ENCODE peak calls at places on chromosome 20, in nine cellular contexts. One of them, this sample, is unnamed.

GRCh38 chr20:42887281-42887680 is 302.4 kb downstream of the PTPRT start:
- DNase-seq in DMS153: no peak
- DNase-seq in NCI-H82: no peak
- DNase-seq in non-pigmented ciliary epithelial cell: no peak
- DNase-seq in Calu3: no peak
- DNase-seq in A549: no peak
- DNase-seq in stimulated activated CD4-positive, alpha-beta T cell treated with anti-CD3 and anti-CD28 coated beads, Interleukin-15, amount 100 ng/mL, for 48 hours: no peak
- DNase-seq in lower lobe of right lung: no peak
- DNase-seq in SW480: no peak
- DNase-seq in this sample: peak

GRCh38 chr20:61478094-61478493 is 226.0 kb downstream of the CDH4 start:
- DNase-seq in NCI-H82: no peak
- DNase-seq in stimulated activated CD4-positive, alpha-beta T cell treated with anti-CD3 and anti-CD28 coated beads, Interleukin-15, amount 100 ng/mL, for 48 hours: no peak
- DNase-seq in non-pigmented ciliary epithelial cell: no peak
- DNase-seq in lower lobe of right lung: no peak
- DNase-seq in DMS153: no peak
- DNase-seq in A549: no peak
- DNase-seq in SW480: no peak
- DNase-seq in Calu3: no peak
- DNase-seq in this sample: peak

GRCh38 chr20:63064745-63065711 is 58.3 kb upstream of the BHLHE23 start:
- DNase-seq in stimulated activated CD4-positive, alpha-beta T cell treated with anti-CD3 and anti-CD28 coated beads, Interleukin-15, amount 100 ng/mL, for 48 hours: no peak
- DNase-seq in lower lobe of right lung: peak
- DNase-seq in SW480: no peak
- DNase-seq in non-pigmented ciliary epithelial cell: no peak
- DNase-seq in DMS153: no peak
- DNase-seq in A549: no peak
- DNase-seq in Calu3: no peak
- DNase-seq in NCI-H82: no peak
- DNase-seq in this sample: peak

GRCh38 chr20:61759286-61760065 is 306.2 kb downstream of the TAF4 start:
- DNase-seq in stimulated activated CD4-positive, alpha-beta T cell treated with anti-CD3 and anti-CD28 coated beads, Interleukin-15, amount 100 ng/mL, for 48 hours: no peak
- DNase-seq in A549: no peak
- DNase-seq in SW480: no peak
- DNase-seq in NCI-H82: no peak
- DNase-seq in non-pigmented ciliary epithelial cell: no peak
- DNase-seq in DMS153: no peak
- DNase-seq in Calu3: no peak
- DNase-seq in lower lobe of right lung: peak
- DNase-seq in this sample: peak

GRCh38 chr20:17590245-17590644 is 20.4 kb downstream of the DSTN start:
- DNase-seq in SW480: no peak
- DNase-seq in DMS153: no peak
- DNase-seq in A549: no peak
- DNase-seq in stimulated activated CD4-positive, alpha-beta T cell treated with anti-CD3 and anti-CD28 coated beads, Interleukin-15, amount 100 ng/mL, for 48 hours: no peak
- DNase-seq in NCI-H82: no peak
- DNase-seq in lower lobe of right lung: no peak
- DNase-seq in Calu3: no peak
- DNase-seq in non-pigmented ciliary epithelial cell: no peak
- DNase-seq in this sample: no peak

GRCh38 chr20:17504326-17504897 is 26.8 kb downstream of the BFSP1 start:
- DNase-seq in A549: no peak
- DNase-seq in stimulated activated CD4-positive, alpha-beta T cell treated with anti-CD3 and anti-CD28 coated beads, Interleukin-15, amount 100 ng/mL, for 48 hours: no peak
- DNase-seq in lower lobe of right lung: no peak
- DNase-seq in NCI-H82: peak
- DNase-seq in non-pigmented ciliary epithelial cell: no peak
- DNase-seq in Calu3: no peak
- DNase-seq in DMS153: no peak
- DNase-seq in SW480: no peak
- DNase-seq in this sample: no peak

GRCh38 chr20:31835977-31836852 is 9.2 kb downstream of the FOXS1 start:
- DNase-seq in non-pigmented ciliary epithelial cell: peak
- DNase-seq in SW480: peak
- DNase-seq in A549: peak
- DNase-seq in stimulated activated CD4-positive, alpha-beta T cell treated with anti-CD3 and anti-CD28 coated beads, Interleukin-15, amount 100 ng/mL, for 48 hours: no peak
- DNase-seq in NCI-H82: no peak
- DNase-seq in DMS153: peak
- DNase-seq in lower lobe of right lung: peak
- DNase-seq in Calu3: peak
- DNase-seq in this sample: peak

GRCh38 chr20:20017852-20018245 is 687 bp downstream of the NAA20 start:
- DNase-seq in NCI-H82: peak
- DNase-seq in A549: peak
- DNase-seq in Calu3: no peak
- DNase-seq in DMS153: no peak
- DNase-seq in stimulated activated CD4-positive, alpha-beta T cell treated with anti-CD3 and anti-CD28 coated beads, Interleukin-15, amount 100 ng/mL, for 48 hours: no peak
- DNase-seq in SW480: peak
- DNase-seq in lower lobe of right lung: no peak
- DNase-seq in non-pigmented ciliary epithelial cell: no peak
- DNase-seq in this sample: no peak

GRCh38 chr20:18533491-18533890 is 25.8 kb downstream of the SEC23B start:
- DNase-seq in A549: no peak
- DNase-seq in lower lobe of right lung: no peak
- DNase-seq in stimulated activated CD4-positive, alpha-beta T cell treated with anti-CD3 and anti-CD28 coated beads, Interleukin-15, amount 100 ng/mL, for 48 hours: no peak
- DNase-seq in non-pigmented ciliary epithelial cell: no peak
- DNase-seq in DMS153: no peak
- DNase-seq in Calu3: no peak
- DNase-seq in NCI-H82: no peak
- DNase-seq in SW480: no peak
- DNase-seq in this sample: no peak

GRCh38 chr20:62043131-62043914 is 22.4 kb downstream of the TAF4 start:
- DNase-seq in stimulated activated CD4-positive, alpha-beta T cell treated with anti-CD3 and anti-CD28 coated beads, Interleukin-15, amount 100 ng/mL, for 48 hours: no peak
- DNase-seq in DMS153: no peak
- DNase-seq in Calu3: no peak
- DNase-seq in lower lobe of right lung: peak
- DNase-seq in A549: no peak
- DNase-seq in non-pigmented ciliary epithelial cell: no peak
- DNase-seq in NCI-H82: no peak
- DNase-seq in SW480: no peak
- DNase-seq in this sample: no peak

GRCh38 chr20:37123441-37123840 is 27.6 kb upstream of the RBL1 start:
- DNase-seq in non-pigmented ciliary epithelial cell: no peak
- DNase-seq in Calu3: no peak
- DNase-seq in SW480: no peak
- DNase-seq in stimulated activated CD4-positive, alpha-beta T cell treated with anti-CD3 and anti-CD28 coated beads, Interleukin-15, amount 100 ng/mL, for 48 hours: no peak
- DNase-seq in A549: no peak
- DNase-seq in NCI-H82: no peak
- DNase-seq in DMS153: no peak
- DNase-seq in lower lobe of right lung: peak
- DNase-seq in this sample: no peak

GRCh38 chr20:62739581-62740285 is 31.1 kb downstream of the NTSR1 start:
- DNase-seq in DMS153: peak
- DNase-seq in stimulated activated CD4-positive, alpha-beta T cell treated with anti-CD3 and anti-CD28 coated beads, Interleukin-15, amount 100 ng/mL, for 48 hours: no peak
- DNase-seq in non-pigmented ciliary epithelial cell: no peak
- DNase-seq in NCI-H82: peak
- DNase-seq in lower lobe of right lung: peak
- DNase-seq in Calu3: peak
- DNase-seq in A549: no peak
- DNase-seq in SW480: peak
- DNase-seq in this sample: peak

GRCh38 chr20:48618631-48619030 is 209.2 kb downstream of the PREX1 start:
- DNase-seq in stimulated activated CD4-positive, alpha-beta T cell treated with anti-CD3 and anti-CD28 coated beads, Interleukin-15, amount 100 ng/mL, for 48 hours: no peak
- DNase-seq in Calu3: no peak
- DNase-seq in DMS153: no peak
- DNase-seq in A549: no peak
- DNase-seq in SW480: no peak
- DNase-seq in non-pigmented ciliary epithelial cell: no peak
- DNase-seq in NCI-H82: no peak
- DNase-seq in lower lobe of right lung: peak
- DNase-seq in this sample: peak

GRCh38 chr20:53961527-53961926 is 108.9 kb downstream of the BCAS1 start:
- DNase-seq in DMS153: no peak
- DNase-seq in stimulated activated CD4-positive, alpha-beta T cell treated with anti-CD3 and anti-CD28 coated beads, Interleukin-15, amount 100 ng/mL, for 48 hours: no peak
- DNase-seq in Calu3: no peak
- DNase-seq in SW480: no peak
- DNase-seq in non-pigmented ciliary epithelial cell: no peak
- DNase-seq in A549: no peak
- DNase-seq in NCI-H82: no peak
- DNase-seq in lower lobe of right lung: no peak
- DNase-seq in this sample: no peak

GRCh38 chr20:45067087-45067486 is 33.8 kb downstream of the KCNS1 start:
- DNase-seq in A549: no peak
- DNase-seq in Calu3: no peak
- DNase-seq in lower lobe of right lung: no peak
- DNase-seq in SW480: no peak
- DNase-seq in non-pigmented ciliary epithelial cell: no peak
- DNase-seq in NCI-H82: no peak
- DNase-seq in stimulated activated CD4-positive, alpha-beta T cell treated with anti-CD3 and anti-CD28 coated beads, Interleukin-15, amount 100 ng/mL, for 48 hours: no peak
- DNase-seq in DMS153: no peak
- DNase-seq in this sample: no peak

GRCh38 chr20:39974966-39975501 is 714.0 kb downstream of the MAFB start:
- DNase-seq in NCI-H82: peak
- DNase-seq in A549: no peak
- DNase-seq in Calu3: no peak
- DNase-seq in SW480: no peak
- DNase-seq in non-pigmented ciliary epithelial cell: no peak
- DNase-seq in stimulated activated CD4-positive, alpha-beta T cell treated with anti-CD3 and anti-CD28 coated beads, Interleukin-15, amount 100 ng/mL, for 48 hours: no peak
- DNase-seq in lower lobe of right lung: no peak
- DNase-seq in DMS153: no peak
- DNase-seq in this sample: no peak

GRCh38 chr20:5544175-5544574 is 206.0 kb upstream of the SHLD1 start:
- DNase-seq in non-pigmented ciliary epithelial cell: no peak
- DNase-seq in SW480: no peak
- DNase-seq in NCI-H82: no peak
- DNase-seq in lower lobe of right lung: no peak
- DNase-seq in A549: no peak
- DNase-seq in Calu3: no peak
- DNase-seq in stimulated activated CD4-positive, alpha-beta T cell treated with anti-CD3 and anti-CD28 coated beads, Interleukin-15, amount 100 ng/mL, for 48 hours: no peak
- DNase-seq in DMS153: no peak
- DNase-seq in this sample: no peak

GRCh38 chr20:46206025-46206424 is 87.9 kb downstream of the CD40 start:
- DNase-seq in non-pigmented ciliary epithelial cell: peak
- DNase-seq in DMS153: no peak
- DNase-seq in stimulated activated CD4-positive, alpha-beta T cell treated with anti-CD3 and anti-CD28 coated beads, Interleukin-15, amount 100 ng/mL, for 48 hours: no peak
- DNase-seq in lower lobe of right lung: peak
- DNase-seq in A549: peak
- DNase-seq in NCI-H82: no peak
- DNase-seq in Calu3: peak
- DNase-seq in SW480: peak
- DNase-seq in this sample: no peak

GRCh38 chr20:44475372-44475693 is 341 bp upstream of the TTPAL start:
- DNase-seq in non-pigmented ciliary epithelial cell: no peak
- DNase-seq in Calu3: no peak
- DNase-seq in DMS153: no peak
- DNase-seq in A549: no peak
- DNase-seq in NCI-H82: no peak
- DNase-seq in stimulated activated CD4-positive, alpha-beta T cell treated with anti-CD3 and anti-CD28 coated beads, Interleukin-15, amount 100 ng/mL, for 48 hours: no peak
- DNase-seq in lower lobe of right lung: no peak
- DNase-seq in SW480: no peak
- DNase-seq in this sample: no peak

GRCh38 chr20:41428285-41428684 is 61.7 kb upstream of the EMILIN3 start:
- DNase-seq in Calu3: no peak
- DNase-seq in non-pigmented ciliary epithelial cell: peak
- DNase-seq in DMS153: no peak
- DNase-seq in stimulated activated CD4-positive, alpha-beta T cell treated with anti-CD3 and anti-CD28 coated beads, Interleukin-15, amount 100 ng/mL, for 48 hours: peak
- DNase-seq in A549: peak
- DNase-seq in lower lobe of right lung: no peak
- DNase-seq in NCI-H82: no peak
- DNase-seq in SW480: peak
- DNase-seq in this sample: peak

GRCh38 chr20:35912877-35913276 is 41.4 kb downstream of the SCAND1 start:
- DNase-seq in Calu3: no peak
- DNase-seq in stimulated activated CD4-positive, alpha-beta T cell treated with anti-CD3 and anti-CD28 coated beads, Interleukin-15, amount 100 ng/mL, for 48 hours: no peak
- DNase-seq in non-pigmented ciliary epithelial cell: no peak
- DNase-seq in NCI-H82: no peak
- DNase-seq in DMS153: no peak
- DNase-seq in lower lobe of right lung: no peak
- DNase-seq in A549: no peak
- DNase-seq in SW480: no peak
- DNase-seq in this sample: no peak

GRCh38 chr20:39571171-39571570 is 609.0 kb downstream of the DHX35 start:
- DNase-seq in Calu3: no peak
- DNase-seq in non-pigmented ciliary epithelial cell: no peak
- DNase-seq in A549: no peak
- DNase-seq in NCI-H82: no peak
- DNase-seq in DMS153: no peak
- DNase-seq in lower lobe of right lung: no peak
- DNase-seq in stimulated activated CD4-positive, alpha-beta T cell treated with anti-CD3 and anti-CD28 coated beads, Interleukin-15, amount 100 ng/mL, for 48 hours: no peak
- DNase-seq in SW480: no peak
- DNase-seq in this sample: no peak

GRCh38 chr20:9634327-9634726 is 119.9 kb downstream of the LAMP5 start:
- DNase-seq in SW480: no peak
- DNase-seq in lower lobe of right lung: no peak
- DNase-seq in stimulated activated CD4-positive, alpha-beta T cell treated with anti-CD3 and anti-CD28 coated beads, Interleukin-15, amount 100 ng/mL, for 48 hours: no peak
- DNase-seq in Calu3: no peak
- DNase-seq in non-pigmented ciliary epithelial cell: no peak
- DNase-seq in DMS153: no peak
- DNase-seq in NCI-H82: no peak
- DNase-seq in A549: no peak
- DNase-seq in this sample: no peak

GRCh38 chr20:54123587-54124180 is 50.1 kb downstream of the CYP24A1 start:
- DNase-seq in non-pigmented ciliary epithelial cell: peak
- DNase-seq in DMS153: peak
- DNase-seq in lower lobe of right lung: peak
- DNase-seq in NCI-H82: no peak
- DNase-seq in Calu3: peak
- DNase-seq in stimulated activated CD4-positive, alpha-beta T cell treated with anti-CD3 and anti-CD28 coated beads, Interleukin-15, amount 100 ng/mL, for 48 hours: no peak
- DNase-seq in A549: peak
- DNase-seq in SW480: peak
- DNase-seq in this sample: peak

GRCh38 chr20:37954205-37954604 is 51.3 kb downstream of the VSTM2L start:
- DNase-seq in stimulated activated CD4-positive, alpha-beta T cell treated with anti-CD3 and anti-CD28 coated beads, Interleukin-15, amount 100 ng/mL, for 48 hours: no peak
- DNase-seq in non-pigmented ciliary epithelial cell: no peak
- DNase-seq in Calu3: no peak
- DNase-seq in lower lobe of right lung: no peak
- DNase-seq in A549: no peak
- DNase-seq in DMS153: no peak
- DNase-seq in SW480: no peak
- DNase-seq in NCI-H82: no peak
- DNase-seq in this sample: no peak

GRCh38 chr20:49674383-49675352 is 39.0 kb downstream of the B4GALT5 start:
- DNase-seq in SW480: peak
- DNase-seq in lower lobe of right lung: no peak
- DNase-seq in stimulated activated CD4-positive, alpha-beta T cell treated with anti-CD3 and anti-CD28 coated beads, Interleukin-15, amount 100 ng/mL, for 48 hours: no peak
- DNase-seq in NCI-H82: no peak
- DNase-seq in A549: peak
- DNase-seq in non-pigmented ciliary epithelial cell: no peak
- DNase-seq in DMS153: no peak
- DNase-seq in Calu3: no peak
- DNase-seq in this sample: no peak

GRCh38 chr20:45890997-45891983 is at the start of the genes CTSA and NEURL2:
- DNase-seq in NCI-H82: peak
- DNase-seq in A549: peak
- DNase-seq in SW480: peak
- DNase-seq in DMS153: peak
- DNase-seq in stimulated activated CD4-positive, alpha-beta T cell treated with anti-CD3 and anti-CD28 coated beads, Interleukin-15, amount 100 ng/mL, for 48 hours: peak
- DNase-seq in lower lobe of right lung: peak
- DNase-seq in Calu3: peak
- DNase-seq in non-pigmented ciliary epithelial cell: no peak
- DNase-seq in this sample: peak

GRCh38 chr20:829531-829930 is 4.0 kb upstream of the FAM110A start:
- DNase-seq in DMS153: no peak
- DNase-seq in NCI-H82: no peak
- DNase-seq in A549: no peak
- DNase-seq in SW480: no peak
- DNase-seq in lower lobe of right lung: no peak
- DNase-seq in non-pigmented ciliary epithelial cell: no peak
- DNase-seq in stimulated activated CD4-positive, alpha-beta T cell treated with anti-CD3 and anti-CD28 coated beads, Interleukin-15, amount 100 ng/mL, for 48 hours: no peak
- DNase-seq in Calu3: no peak
- DNase-seq in this sample: no peak

GRCh38 chr20:38184098-38184497 is 19.0 kb upstream of the TGM2 start:
- DNase-seq in NCI-H82: no peak
- DNase-seq in non-pigmented ciliary epithelial cell: no peak
- DNase-seq in A549: no peak
- DNase-seq in stimulated activated CD4-positive, alpha-beta T cell treated with anti-CD3 and anti-CD28 coated beads, Interleukin-15, amount 100 ng/mL, for 48 hours: no peak
- DNase-seq in SW480: peak
- DNase-seq in lower lobe of right lung: no peak
- DNase-seq in Calu3: no peak
- DNase-seq in DMS153: no peak
- DNase-seq in this sample: peak

GRCh38 chr20:50405235-50405914 is 104.8 kb upstream of the PTPN1 start:
- DNase-seq in A549: no peak
- DNase-seq in SW480: no peak
- DNase-seq in NCI-H82: no peak
- DNase-seq in stimulated activated CD4-positive, alpha-beta T cell treated with anti-CD3 and anti-CD28 coated beads, Interleukin-15, amount 100 ng/mL, for 48 hours: no peak
- DNase-seq in lower lobe of right lung: no peak
- DNase-seq in Calu3: no peak
- DNase-seq in DMS153: no peak
- DNase-seq in non-pigmented ciliary epithelial cell: no peak
- DNase-seq in this sample: no peak

GRCh38 chr20:46364670-46365482 is 41.5 kb downstream of the ELMO2 start:
- DNase-seq in lower lobe of right lung: no peak
- DNase-seq in Calu3: no peak
- DNase-seq in A549: no peak
- DNase-seq in non-pigmented ciliary epithelial cell: no peak
- DNase-seq in NCI-H82: peak
- DNase-seq in DMS153: no peak
- DNase-seq in SW480: no peak
- DNase-seq in stimulated activated CD4-positive, alpha-beta T cell treated with anti-CD3 and anti-CD28 coated beads, Interleukin-15, amount 100 ng/mL, for 48 hours: no peak
- DNase-seq in this sample: no peak

This sample was measured in RWPE2.